ENCODE peak calls at places on chromosomes 5 and 9, in five cellular contexts. W, G, C, B and U are unnamed samples.

GRCh38 chr9:3459076-3459475 is 66.7 kb downstream of the RFX3 start:
- DNase-seq in W (no peak), B (no peak), C (no peak), G (no peak), U (no peak)

GRCh38 chr5:172443441-172444109 is 10.8 kb downstream of the SH3PXD2B start:
- DNase-seq in B (no peak), C (no peak), G (peak; percentile 92), W (peak; percentile 92), U (no peak)

GRCh38 chr9:111597852-111598729 is 1.4 kb downstream of the PTGR1 start:
- DNase-seq in G (peak; percentile 76), B (peak; percentile 53), W (peak; percentile 87), C (peak; percentile 82), U (peak; percentile 73)

GRCh38 chr5:179271301-179271650 is 74.0 kb downstream of the ADAMTS2 start:
- DNase-seq in B (no peak), C (peak; percentile 23), G (no peak), W (no peak), U (no peak)

GRCh38 chr5:84088996-84089395 is 295.7 kb downstream of the EDIL3 start:
- DNase-seq in B (no peak), W (no peak), C (no peak), G (no peak), U (peak; percentile 3)

GRCh38 chr9:29214702-29215248 is 1641.5 kb upstream of the C9orf72 start:
- DNase-seq in W (peak; percentile 28), C (peak; percentile 43), B (peak; percentile 15), G (no peak), U (no peak)

GRCh38 chr5:17928571-17928970 is 294.3 kb downstream of the TAF11L14 start:
- DNase-seq in W (no peak), C (no peak), B (no peak), G (no peak), U (no peak)

GRCh38 chr9:34985311-34985899 is 4.1 kb upstream of the DNAJB5 start:
- DNase-seq in B (peak; percentile 66), C (peak; percentile 78), W (no peak), G (peak; percentile 84), U (peak; percentile 53)

GRCh38 chr9:130962418-130963316 is 23.6 kb upstream of the FIBCD1 start:
- DNase-seq in G (no peak), B (no peak), C (no peak), W (no peak), U (no peak)

GRCh38 chr5:174300118-174300940 is 254.8 kb downstream of the NSG2 start:
- DNase-seq in B (no peak), C (peak; percentile 12), W (no peak), G (no peak), U (no peak)

GRCh38 chr9:18761742-18762141 is 271.3 kb downstream of the SAXO1 start:
- DNase-seq in W (no peak), B (no peak), C (no peak), G (no peak), U (no peak)

GRCh38 chr9:125472926-125473701 is 211.5 kb downstream of the GAPVD1 start:
- DNase-seq in G (no peak), W (no peak), C (no peak), B (no peak), U (no peak)

GRCh38 chr5:127055880-127056653 is 17.2 kb downstream of the C5orf63 start:
- DNase-seq in G (no peak), W (no peak), C (no peak), B (no peak), U (no peak)

GRCh38 chr9:479316-479715 is 264.7 kb downstream of the DOCK8 start:
- DNase-seq in G (no peak), B (no peak), C (no peak), W (no peak), U (no peak)

GRCh38 chr9:15936316-15936869 is 383.6 kb downstream of the CCDC171 start:
- DNase-seq in B (no peak), G (no peak), C (no peak), W (no peak), U (no peak)

GRCh38 chr5:150498971-150499370 is 9.0 kb upstream of the NDST1 start:
- DNase-seq in W (no peak), B (no peak), G (no peak), C (no peak), U (no peak)

GRCh38 chr9:116891438-116891837 is 204.3 kb downstream of the TRIM32 start:
- DNase-seq in W (no peak), B (no peak), G (no peak), C (no peak), U (no peak)

GRCh38 chr5:54909911-54910870 is 75.2 kb downstream of the ESM1 start:
- DNase-seq in B (no peak), W (no peak), G (no peak), C (no peak), U (no peak)

GRCh38 chr5:73985145-73985544 is 359.1 kb downstream of the ARHGEF28 start:
- DNase-seq in W (no peak), G (no peak), C (no peak), B (no peak), U (no peak)

GRCh38 chr5:1476181-1476966 is 31.1 kb upstream of the SLC6A3 start:
- DNase-seq in C (no peak), W (no peak), G (no peak), B (no peak), U (no peak)

GRCh38 chr9:2559212-2560152 is 62.1 kb upstream of the VLDLR start:
- DNase-seq in B (no peak), C (no peak), W (peak; percentile 77), G (no peak), U (no peak)

GRCh38 chr9:85224301-85224700 is 517.5 kb downstream of the AGTPBP1 start:
- DNase-seq in B (no peak), C (no peak), W (no peak), G (no peak), U (no peak)

GRCh38 chr5:168244838-168245555 is 46.4 kb upstream of the WWC1 start:
- DNase-seq in G (no peak), C (no peak), B (no peak), W (no peak), U (no peak)

GRCh38 chr9:85630676-85631075 is 111.1 kb downstream of the AGTPBP1 start:
- DNase-seq in B (no peak), C (no peak), W (no peak), G (no peak), U (no peak)

GRCh38 chr9:124873664-124874063 is 11.7 kb downstream of the ARPC5L start:
- DNase-seq in W (no peak), G (peak; percentile 28), B (no peak), C (no peak), U (no peak)

GRCh38 chr5:74035521-74035937 is 409.5 kb downstream of the ARHGEF28 start:
- DNase-seq in B (no peak), C (peak; percentile 46), W (no peak), G (no peak), U (peak; percentile 36)

GRCh38 chr5:1215320-1216096 is 9.7 kb upstream of the SLC6A18 start:
- DNase-seq in W (peak; percentile 32), B (no peak), G (no peak), C (no peak), U (no peak)

GRCh38 chr5:175711031-175711430 is 53.2 kb downstream of the HRH2 start:
- DNase-seq in W (no peak), C (no peak), G (no peak), B (no peak), U (no peak)

GRCh38 chr5:155402927-155403645 is 389.5 kb downstream of the KIF4B start:
- DNase-seq in C (no peak), B (no peak), G (no peak), W (no peak), U (no peak)

GRCh38 chr5:23208959-23209431 is 298.4 kb upstream of the PRDM9 start:
- DNase-seq in B (no peak), G (peak; percentile 6), W (no peak), C (peak; percentile 59), U (peak; percentile 40)
- TF ChIP-seq CTCF in B (peak; percentile 77), G (peak; percentile 34), W (peak; percentile 47), C (peak; percentile 86), U (peak; percentile 55)

DNA sequence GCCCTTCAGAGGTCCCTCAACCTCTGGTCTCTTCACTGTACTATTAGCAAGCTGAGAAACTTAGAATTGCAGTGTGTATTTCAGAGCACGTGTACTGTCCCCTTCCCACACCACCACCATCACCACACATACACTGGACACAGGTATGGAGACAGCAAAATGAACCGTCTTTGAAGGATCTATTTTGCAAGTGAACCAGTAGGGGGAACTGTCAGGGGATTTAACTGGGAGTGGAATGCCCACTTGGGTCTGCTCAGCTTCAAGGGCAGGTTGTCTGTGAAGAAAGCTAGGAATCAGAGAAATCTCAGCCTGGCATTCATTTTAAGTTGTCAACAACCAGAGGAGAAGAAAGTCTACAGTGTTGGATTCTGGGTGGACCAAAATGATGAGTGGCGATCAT is 147.0 kb downstream of the DCP2 start:
- DNase-seq in C (peak; percentile 37), G (no peak), B (no peak), W (no peak), U (no peak)
- TF ChIP-seq CTCF in C (peak; percentile 64), G (peak; percentile 14), B (peak; percentile 55), W (no peak), U (no peak)

DNA sequence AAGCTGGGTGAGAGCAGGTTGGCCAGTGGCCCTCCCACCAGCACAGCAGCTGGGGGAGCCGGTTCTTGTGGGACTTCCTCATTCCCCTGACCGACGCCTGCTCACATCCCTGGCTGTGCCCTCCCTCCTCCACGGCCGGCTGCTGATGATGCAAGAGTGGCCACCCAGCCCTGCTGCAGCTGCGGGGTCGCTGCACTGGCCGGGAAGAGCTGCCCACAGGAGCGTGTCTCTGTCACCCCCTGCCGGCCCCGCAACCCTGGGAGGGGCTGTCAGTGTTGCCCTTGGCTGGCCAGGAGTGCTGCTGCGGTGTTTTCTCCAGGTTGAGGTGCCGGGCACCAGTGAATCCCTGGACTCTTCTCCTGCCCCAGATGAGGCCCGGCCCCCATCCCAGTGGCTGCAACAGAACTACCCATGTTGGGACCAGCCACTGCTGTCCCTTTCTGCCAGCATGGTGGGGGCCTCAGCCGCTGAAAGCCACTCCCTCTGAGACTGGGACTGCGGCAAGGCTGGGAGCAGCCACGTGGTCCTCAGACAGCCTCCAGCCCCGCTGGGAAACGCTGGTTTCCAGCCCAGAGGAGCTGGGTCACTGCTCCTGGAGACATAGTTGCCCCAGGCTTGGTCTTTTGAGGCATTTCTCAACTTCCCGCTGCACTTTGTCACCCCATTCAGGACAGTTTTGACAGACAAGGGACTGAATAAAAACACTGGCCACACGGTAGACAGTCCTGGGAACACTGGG is 739 bp downstream of the CARD9 start:
- DNase-seq in B (no peak), C (peak; percentile 53), G (peak; percentile 23), W (peak; percentile 82), U (peak; percentile 65)
- TF ChIP-seq CTCF in B (peak; percentile 16), C (no peak), G (no peak), W (no peak), U (no peak)

DNA sequence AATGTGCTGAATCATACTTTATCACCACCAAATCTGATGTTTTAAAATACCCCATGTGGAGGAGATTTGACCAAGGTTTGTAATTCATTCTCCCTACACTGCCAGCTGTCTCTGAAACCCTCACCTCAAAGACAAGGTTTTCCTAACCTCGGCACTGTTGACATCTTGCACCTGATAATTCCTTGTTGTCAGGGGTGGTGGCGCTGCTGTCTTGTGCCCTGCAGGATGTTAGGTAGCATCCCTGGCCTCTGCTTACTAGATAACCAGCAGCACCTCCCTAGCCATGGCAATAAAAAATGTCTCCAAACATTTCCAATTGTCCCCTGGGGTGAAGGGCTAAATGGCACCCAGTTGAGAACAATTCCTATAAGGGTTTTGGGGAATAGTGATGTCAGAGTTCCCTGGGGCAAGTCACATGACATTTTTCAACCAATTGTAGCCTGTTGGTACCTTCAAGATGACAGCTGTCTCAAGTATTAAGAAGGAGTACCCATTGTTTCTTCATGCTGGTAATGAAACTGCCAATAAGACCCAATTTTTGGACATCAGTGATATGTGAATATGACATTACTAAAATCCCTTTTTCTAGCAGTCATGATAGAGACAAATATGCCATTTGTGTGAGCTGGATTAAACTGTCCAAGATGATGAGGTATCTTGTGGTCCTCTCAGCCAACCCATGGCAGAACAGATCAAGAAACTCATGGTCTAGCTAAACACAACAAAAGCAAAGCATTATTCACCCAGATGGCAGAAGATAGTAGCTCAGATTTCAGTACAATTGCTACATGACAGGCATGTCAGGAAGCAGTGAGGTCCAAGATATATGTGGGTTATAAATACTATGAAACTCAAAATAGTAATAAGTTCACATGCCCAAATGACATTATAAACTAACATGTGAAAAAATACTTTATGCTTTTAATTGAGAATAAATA is 160.7 kb upstream of the PLCXD3 start:
- DNase-seq in G (no peak), B (no peak), W (no peak), C (peak; percentile 34), U (no peak)
- TF ChIP-seq CTCF in G (no peak), B (no peak), W (no peak), C (peak; percentile 31), U (no peak)